ENCODE peak calls at places on chromosome 17, in four cellular contexts. One of them, this sample, is unnamed.
A peak's percentile ranks its signal among the peaks of the same experiment; 100 is the strongest.

GRCh38 chr17:13337171-13337570 is 264.6 kb downstream of the HS3ST3A1 start:
- DNase-seq in GM23338: peak; percentile 11
- DNase-seq in AG04449: no peak
- DNase-seq in esophagus squamous epithelium: no peak
- DNase-seq in this sample: no peak

GRCh38 chr17:65013613-65014391 is 42.7 kb downstream of the GNA13 start:
- DNase-seq in GM23338: no peak
- DNase-seq in AG04449: no peak
- DNase-seq in esophagus squamous epithelium: no peak
- DNase-seq in this sample: peak; percentile 84

GRCh38 chr17:82582208-82582607 is 62.7 kb downstream of the FOXK2 start:
- DNase-seq in GM23338: no peak
- DNase-seq in AG04449: no peak
- DNase-seq in esophagus squamous epithelium: no peak
- DNase-seq in this sample: no peak

GRCh38 chr17:55547027-55547670 is 35.9 kb upstream of the SMIM36 start:
- DNase-seq in GM23338: no peak
- DNase-seq in AG04449: no peak
- DNase-seq in esophagus squamous epithelium: no peak
- DNase-seq in this sample: no peak

GRCh38 chr17:79330229-79330628 is 255.6 kb downstream of the ENGASE start:
- DNase-seq in GM23338: no peak
- DNase-seq in AG04449: no peak
- DNase-seq in esophagus squamous epithelium: no peak
- DNase-seq in this sample: no peak

GRCh38 chr17:77528516-77529327 is 388.0 kb downstream of the SEC14L1 start:
- DNase-seq in GM23338: peak; percentile 87
- DNase-seq in AG04449: no peak
- DNase-seq in esophagus squamous epithelium: no peak
- DNase-seq in this sample: no peak

GRCh38 chr17:66514227-66514806 is 211.9 kb downstream of the PRKCA start:
- DNase-seq in GM23338: no peak
- DNase-seq in AG04449: no peak
- DNase-seq in esophagus squamous epithelium: no peak
- DNase-seq in this sample: peak; percentile 44

GRCh38 chr17:79942591-79943353 is 92.9 kb downstream of the TBC1D16 start:
- DNase-seq in GM23338: no peak
- DNase-seq in AG04449: no peak
- DNase-seq in esophagus squamous epithelium: no peak
- DNase-seq in this sample: no peak

GRCh38 chr17:61250335-61250890 is 149.2 kb upstream of the TBX2 start:
- DNase-seq in GM23338: no peak
- DNase-seq in AG04449: peak; percentile 24
- DNase-seq in esophagus squamous epithelium: no peak
- DNase-seq in this sample: peak; percentile 75

GRCh38 chr17:3885970-3886369 is 6.9 kb downstream of the CAMKK1 start:
- DNase-seq in GM23338: no peak
- DNase-seq in AG04449: no peak
- DNase-seq in esophagus squamous epithelium: no peak
- DNase-seq in this sample: peak; percentile 81

GRCh38 chr17:5883775-5884665 is 186.2 kb upstream of the WSCD1 start:
- DNase-seq in GM23338: no peak
- DNase-seq in AG04449: no peak
- DNase-seq in esophagus squamous epithelium: no peak
- DNase-seq in this sample: no peak

GRCh38 chr17:57985675-57985974 is 2.4 kb downstream of the VEZF1 start:
- DNase-seq in GM23338: no peak
- DNase-seq in AG04449: no peak
- DNase-seq in esophagus squamous epithelium: no peak
- DNase-seq in this sample: no peak

GRCh38 chr17:34139996-34140395 is 115.1 kb upstream of the CCL2 start:
- DNase-seq in GM23338: no peak
- DNase-seq in AG04449: no peak
- DNase-seq in esophagus squamous epithelium: no peak
- DNase-seq in this sample: no peak

GRCh38 chr17:19718041-19718612 is 1.7 kb upstream of the SLC47A2 start:
- DNase-seq in GM23338: no peak
- DNase-seq in AG04449: no peak
- DNase-seq in esophagus squamous epithelium: no peak
- DNase-seq in this sample: no peak

GRCh38 chr17:72463287-72464102 is 342.7 kb downstream of the SOX9 start:
- DNase-seq in GM23338: no peak
- DNase-seq in AG04449: no peak
- DNase-seq in esophagus squamous epithelium: no peak
- DNase-seq in this sample: no peak

GRCh38 chr17:30922235-30922993 is 669 bp downstream of the ADAP2 start:
- DNase-seq in GM23338: peak; percentile 66
- DNase-seq in AG04449: no peak
- DNase-seq in esophagus squamous epithelium: no peak
- DNase-seq in this sample: no peak

GRCh38 chr17:79739148-79740062 is 8.7 kb downstream of the ENPP7 start:
- DNase-seq in GM23338: no peak
- DNase-seq in AG04449: no peak
- DNase-seq in esophagus squamous epithelium: no peak
- DNase-seq in this sample: no peak

GRCh38 chr17:75854111-75854748 is 905 bp downstream of the WBP2 start:
- DNase-seq in GM23338: no peak
- DNase-seq in AG04449: no peak
- DNase-seq in esophagus squamous epithelium: no peak
- DNase-seq in this sample: peak; percentile 60

GRCh38 chr17:40407460-40407859 is 10.2 kb downstream of the TOP2A start:
- DNase-seq in GM23338: no peak
- DNase-seq in AG04449: no peak
- DNase-seq in esophagus squamous epithelium: no peak
- DNase-seq in this sample: no peak

GRCh38 chr17:40399185-40399584 is 18.5 kb downstream of the TOP2A start:
- DNase-seq in GM23338: peak; percentile 73
- DNase-seq in AG04449: peak; percentile 12
- DNase-seq in esophagus squamous epithelium: no peak
- DNase-seq in this sample: peak; percentile 12

GRCh38 chr17:40404003-40404402 is 13.7 kb downstream of the TOP2A start:
- DNase-seq in GM23338: no peak
- DNase-seq in AG04449: no peak
- DNase-seq in esophagus squamous epithelium: no peak
- DNase-seq in this sample: no peak

DNA sequence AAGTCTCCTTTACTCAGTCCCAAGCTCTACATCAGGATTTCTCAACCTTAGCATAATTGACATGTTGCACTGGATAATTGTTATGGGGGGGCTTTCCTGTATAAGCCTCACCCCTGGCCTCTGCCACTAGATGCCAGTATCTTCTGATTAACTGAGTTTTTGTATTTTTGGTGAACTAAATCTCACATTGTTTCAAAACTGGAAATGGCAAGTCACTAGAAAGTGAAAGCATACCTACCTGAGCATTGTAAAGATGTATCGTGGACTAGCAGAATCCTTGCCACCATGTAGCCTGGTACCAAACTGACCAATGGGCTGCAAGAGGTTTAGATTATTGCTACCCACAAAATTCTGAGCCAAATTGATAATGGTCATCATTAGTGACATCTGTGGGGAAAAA is 15.0 kb downstream of the TOP2A start:
- DNase-seq in GM23338: no peak
- DNase-seq in AG04449: no peak
- DNase-seq in esophagus squamous epithelium: no peak
- DNase-seq in this sample: no peak
- H3K4me3 ChIP-seq in GM23338: no peak overlapping the region
- H3K4me3 ChIP-seq in AG04449: no peak overlapping the region
- H3K4me3 ChIP-seq in esophagus squamous epithelium: no peak overlapping the region
- H3K4me3 ChIP-seq in this sample: no peak overlapping the region

DNA sequence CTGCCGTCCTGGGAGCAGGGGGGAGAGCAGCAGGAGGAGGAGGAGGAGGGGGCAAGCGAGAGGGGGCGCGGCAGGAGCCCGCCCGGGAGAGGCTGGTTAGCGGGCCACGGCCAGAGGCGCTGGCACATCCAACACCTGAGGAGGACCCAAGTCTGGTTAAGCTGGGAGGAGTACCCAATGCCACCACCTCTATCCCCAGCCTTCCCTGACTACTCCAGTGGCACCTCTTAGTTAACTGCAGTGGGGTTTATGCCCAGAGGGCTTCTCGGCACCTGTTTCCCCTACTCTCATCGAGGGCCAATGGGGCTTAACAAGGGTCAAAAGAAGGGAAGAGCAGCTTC is 5.6 kb downstream of the PHOSPHO1 start:
- DNase-seq in GM23338: no peak
- DNase-seq in AG04449: no peak
- DNase-seq in esophagus squamous epithelium: no peak
- DNase-seq in this sample: no peak
- H3K4me3 ChIP-seq in GM23338: peak overlapping the region; percentile 70
- H3K4me3 ChIP-seq in AG04449: no peak overlapping the region
- H3K4me3 ChIP-seq in esophagus squamous epithelium: peak overlapping the region; percentile 51
- H3K4me3 ChIP-seq in this sample: no peak overlapping the region

GRCh38 chr17:74008196-74008595 is 195.3 kb upstream of the RPL38 start:
- DNase-seq in GM23338: peak; percentile 82
- DNase-seq in AG04449: no peak
- DNase-seq in esophagus squamous epithelium: no peak
- DNase-seq in this sample: no peak

GRCh38 chr17:74005790-74006189 is 197.7 kb upstream of the RPL38 start:
- DNase-seq in GM23338: no peak
- DNase-seq in AG04449: no peak
- DNase-seq in esophagus squamous epithelium: no peak
- DNase-seq in this sample: no peak

GRCh38 chr17:74002241-74002640 is 201.2 kb upstream of the RPL38 start:
- DNase-seq in GM23338: no peak
- DNase-seq in AG04449: no peak
- DNase-seq in esophagus squamous epithelium: no peak
- DNase-seq in this sample: no peak

GRCh38 chr17:74010903-74011302 is 192.6 kb upstream of the RPL38 start:
- DNase-seq in GM23338: no peak
- DNase-seq in AG04449: no peak
- DNase-seq in esophagus squamous epithelium: no peak
- DNase-seq in this sample: no peak

DNA sequence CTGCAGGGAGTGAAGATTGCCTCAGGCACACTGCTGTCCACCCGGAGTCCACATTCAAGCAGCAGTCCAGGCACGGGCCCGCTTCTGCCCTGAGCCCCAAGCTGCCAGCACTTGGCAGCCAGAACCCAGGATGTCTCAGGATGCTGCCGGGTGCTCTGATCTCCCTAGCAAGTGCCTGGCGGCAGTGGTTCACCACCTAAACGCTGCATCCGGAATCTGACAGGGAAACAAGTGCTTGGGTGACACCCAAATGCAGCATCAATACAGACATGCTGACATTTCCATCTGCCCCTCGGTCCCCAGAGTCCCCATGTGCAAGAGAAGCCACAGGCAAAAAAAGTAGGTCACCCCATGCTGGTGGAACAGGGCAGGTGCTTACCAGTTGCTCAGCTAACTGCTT is 197.1 kb upstream of the RPL38 start:
- DNase-seq in GM23338: no peak
- DNase-seq in AG04449: no peak
- DNase-seq in esophagus squamous epithelium: no peak
- DNase-seq in this sample: no peak
- H3K4me3 ChIP-seq in GM23338: no peak overlapping the region
- H3K4me3 ChIP-seq in AG04449: no peak overlapping the region
- H3K4me3 ChIP-seq in esophagus squamous epithelium: no peak overlapping the region
- H3K4me3 ChIP-seq in this sample: no peak overlapping the region

GRCh38 chr17:73497721-73498120 is 146.5 kb downstream of the SDK2 start:
- DNase-seq in GM23338: no peak
- DNase-seq in AG04449: no peak
- DNase-seq in esophagus squamous epithelium: no peak
- DNase-seq in this sample: no peak
- H3K4me3 ChIP-seq in GM23338: no peak overlapping the region
- H3K4me3 ChIP-seq in AG04449: no peak overlapping the region
- H3K4me3 ChIP-seq in esophagus squamous epithelium: no peak overlapping the region
- H3K4me3 ChIP-seq in this sample: no peak overlapping the region

GRCh38 chr17:41404024-41404651 is 6.7 kb upstream of the KRT31 start:
- DNase-seq in GM23338: no peak
- DNase-seq in AG04449: peak; percentile 80
- DNase-seq in esophagus squamous epithelium: no peak
- DNase-seq in this sample: peak; percentile 91

GRCh38 chr17:41403409-41404023 is 6.1 kb upstream of the KRT31 start:
- DNase-seq in GM23338: no peak
- DNase-seq in AG04449: no peak
- DNase-seq in esophagus squamous epithelium: no peak
- DNase-seq in this sample: no peak

GRCh38 chr17:41406205-41406604 is 8.8 kb upstream of the KRT31 start:
- DNase-seq in GM23338: no peak
- DNase-seq in AG04449: no peak
- DNase-seq in esophagus squamous epithelium: no peak
- DNase-seq in this sample: no peak

GRCh38 chr17:41397003-41397665 is at the start of gene KRT31:
- DNase-seq in GM23338: no peak
- DNase-seq in AG04449: no peak
- DNase-seq in esophagus squamous epithelium: no peak
- DNase-seq in this sample: no peak

GRCh38 chr17:41402161-41402560 is 4.8 kb upstream of the KRT31 start:
- DNase-seq in GM23338: no peak
- DNase-seq in AG04449: no peak
- DNase-seq in esophagus squamous epithelium: no peak
- DNase-seq in this sample: no peak
- H3K4me3 ChIP-seq in GM23338: no peak overlapping the region
- H3K4me3 ChIP-seq in AG04449: no peak overlapping the region
- H3K4me3 ChIP-seq in esophagus squamous epithelium: no peak overlapping the region
- H3K4me3 ChIP-seq in this sample: no peak overlapping the region